ENCODE peak calls at places on chromosomes 4 and X, in five cellular contexts. V is CD8-positive, alpha-beta memory T cell; Q is cardiac muscle cell; S is aorta; Y is right cardiac atrium. K is an unnamed sample.

GRCh38 chr4:57911203-57911602 is 801.0 kb upstream of the IGFBP7 start:
- DNase-seq in Y (no peak), Q (no peak), V (no peak), S (no peak), K (no peak)

GRCh38 chr4:13980317-13980716 is 352.8 kb upstream of the BOD1L1 start:
- DNase-seq in V (no peak), Q (no peak), Y (no peak), S (no peak), K (no peak)

GRCh38 chr4:64584125-64584524 is 174.9 kb upstream of the TECRL start:
- DNase-seq in V (no peak), Q (peak), S (no peak), Y (no peak), K (no peak)

GRCh38 chrX:85992811-85993229 is 54.5 kb downstream of the CHM start:
- DNase-seq in V (no peak), S (no peak), Y (no peak), Q (no peak), K (no peak)

GRCh38 chrX:69024931-69025330 is 140.3 kb downstream of the PJA1 start:
- DNase-seq in V (no peak), S (peak), Q (peak), Y (peak), K (peak)

GRCh38 chr4:42359686-42360085 is 37.6 kb upstream of the SHISA3 start:
- DNase-seq in V (no peak), Q (no peak), Y (no peak), S (no peak), K (no peak)

GRCh38 chr4:127574643-127575042 is 58.1 kb upstream of the INTU start:
- DNase-seq in Q (no peak), V (no peak), S (no peak), Y (no peak), K (no peak)

GRCh38 chr4:151833174-151833573 is 72.4 kb upstream of the GATB start:
- DNase-seq in Y (no peak), S (no peak), V (no peak), Q (no peak), K (no peak)

GRCh38 chr4:4980818-4981217 is 38.4 kb downstream of the CYTL1 start:
- DNase-seq in Q (no peak), V (no peak), Y (no peak), S (no peak), K (no peak)

GRCh38 chr4:62899607-62900364 is 1509.5 kb downstream of the TECRL start:
- DNase-seq in Y (no peak), Q (no peak), S (no peak), V (no peak), K (no peak)

GRCh38 chr4:76783836-76784235 is 114.1 kb downstream of the SOWAHB start:
- DNase-seq in V (no peak), Y (no peak), S (no peak), Q (no peak), K (no peak)

GRCh38 chrX:21959362-21960051 is 19.0 kb downstream of the SMS start:
- DNase-seq in V (no peak), Q (no peak), Y (no peak), S (no peak), K (no peak)

GRCh38 chrX:123975180-123975579 is 13.7 kb downstream of the STAG2 start:
- DNase-seq in V (no peak), Y (no peak), Q (no peak), S (no peak), K (no peak)

GRCh38 chrX:3962511-3963350 is 249.3 kb upstream of the PRKX start:
- DNase-seq in Y (no peak), V (no peak), Q (peak), S (no peak), K (no peak)

GRCh38 chr4:1723131-1723801 is 1.9 kb downstream of the TACC3 start:
- DNase-seq in Q (no peak), V (peak), S (no peak), Y (no peak), K (no peak)

GRCh38 chrX:152072236-152072635 is 66.1 kb downstream of the MAGEA10 start:
- DNase-seq in Q (no peak), Y (no peak), S (no peak), V (no peak), K (no peak)

GRCh38 chrX:2351321-2351720 is 149.5 kb downstream of the DHRSX start:
- DNase-seq in Y (no peak), Q (no peak), S (no peak), V (no peak), K (peak)

GRCh38 chr4:110533940-110534339 is 58.0 kb downstream of the ENPEP start:
- DNase-seq in Y (no peak), V (no peak), S (no peak), Q (no peak), K (peak)

GRCh38 chrX:134737721-134738369 is 79.6 kb upstream of the PLAC1 start:
- DNase-seq in Q (no peak), Y (no peak), S (no peak), V (no peak), K (no peak)

GRCh38 chr4:108114503-108114902 is 54.2 kb downstream of the LEF1 start:
- DNase-seq in Y (no peak), S (no peak), Q (peak), V (no peak), K (no peak)

GRCh38 chr4:7933631-7934510 is 5.8 kb downstream of the AFAP1 start:
- DNase-seq in V (no peak), Q (no peak), S (no peak), Y (no peak), K (no peak)

GRCh38 chrX:119755981-119756533 is 2.3 kb upstream of the SOWAHD start:
- DNase-seq in Q (no peak), S (no peak), V (peak), Y (no peak), K (no peak)

GRCh38 chr4:121155893-121156292 is 8.2 kb downstream of the TNIP3 start:
- DNase-seq in S (no peak), Q (no peak), Y (no peak), V (no peak), K (no peak)

GRCh38 chrX:106912864-106913263 is 7.3 kb upstream of the CLDN2 start:
- DNase-seq in Q (no peak), S (no peak), V (no peak), Y (no peak), K (no peak)

GRCh38 chrX:78886550-78886949 is 58.6 kb upstream of the P2RY10 start:
- DNase-seq in S (no peak), Y (no peak), Q (peak), V (no peak), K (no peak)

GRCh38 chrX:116239944-116240391 is 69.4 kb downstream of the AGTR2 start:
- DNase-seq in V (no peak), S (no peak), Q (no peak), Y (no peak), K (no peak)

GRCh38 chr4:70902577-70903281 is 560 bp downstream of the MOB1B start:
- DNase-seq in S (no peak), Q (no peak), Y (no peak), V (no peak), K (no peak)

GRCh38 chrX:72258174-72258573 is 18.9 kb downstream of the RPS4X start:
- DNase-seq in Y (no peak), Q (no peak), S (no peak), V (no peak), K (no peak)

GRCh38 chrX:14673764-14674163 is 144.4 kb downstream of the GLRA2 start:
- DNase-seq in S (no peak), Q (no peak), Y (no peak), V (no peak), K (no peak)
- H3K4me3 ChIP-seq in S (no peak), Q (no peak), Y (no peak), V (no peak), K (no peak)

GRCh38 chr4:81314897-81315470 is 100.0 kb upstream of the PRKG2 start:
- DNase-seq in Q (no peak), S (no peak), Y (no peak), V (no peak), K (no peak)
- H3K27ac ChIP-seq in Q (peak), S (no peak), Y (peak), V (no peak), K (no peak)

DNA sequence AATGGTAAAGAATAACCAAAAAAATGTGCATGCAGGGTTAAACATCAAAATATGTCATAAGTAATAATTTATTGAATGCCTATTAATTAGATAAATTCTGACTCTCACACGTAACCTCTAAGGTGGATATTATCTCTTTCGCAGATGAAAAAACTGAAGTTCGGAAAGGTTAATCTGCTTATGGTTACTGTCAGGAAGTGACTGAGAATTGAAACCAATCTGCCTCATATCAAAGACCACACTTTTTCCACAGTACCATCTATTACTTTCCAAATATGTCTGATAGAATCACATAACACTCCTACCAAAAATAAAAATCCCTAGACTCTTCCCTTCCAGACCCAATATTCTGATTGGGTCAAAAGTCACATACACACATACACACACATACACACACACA is 6.2 kb downstream of the CHIC2 start:
- DNase-seq in Y (no peak), V (no peak), Q (no peak), S (no peak), K (no peak)
- H3K4me3 ChIP-seq in Y (no peak), V (peak), Q (no peak), S (no peak), K (no peak)

DNA sequence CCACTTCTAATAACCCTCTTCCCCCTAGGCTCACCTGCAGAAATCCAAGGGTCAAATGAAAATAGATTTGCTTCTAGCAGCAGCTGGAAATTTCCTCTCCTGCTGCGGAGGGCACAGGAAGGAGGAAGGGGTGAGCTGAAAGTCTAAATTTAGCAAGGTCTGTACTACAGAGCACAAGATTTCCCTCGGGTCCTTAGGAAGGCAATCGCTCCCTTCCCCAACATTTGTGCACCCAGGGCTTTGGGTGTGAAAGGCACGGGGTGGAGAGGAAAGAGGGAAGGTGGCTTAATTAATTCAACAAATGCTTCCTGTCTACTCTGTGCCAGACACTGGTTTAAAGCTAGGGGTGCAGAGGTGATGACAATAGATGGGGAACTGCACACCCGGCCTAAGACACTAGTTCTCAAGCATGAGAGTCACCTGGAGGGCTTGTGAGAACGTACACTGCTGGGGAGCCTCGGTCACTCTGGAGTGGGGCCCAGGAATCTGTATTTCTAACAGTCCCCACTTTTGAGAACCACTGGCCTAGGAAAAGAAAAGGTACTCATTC is 204.4 kb downstream of the NSUN7 start:
- DNase-seq in Y (no peak), V (no peak), Q (peak), S (no peak), K (no peak)
- H3K27ac ChIP-seq in Y (peak), V (no peak), Q (peak), S (peak), K (peak)

DNA sequence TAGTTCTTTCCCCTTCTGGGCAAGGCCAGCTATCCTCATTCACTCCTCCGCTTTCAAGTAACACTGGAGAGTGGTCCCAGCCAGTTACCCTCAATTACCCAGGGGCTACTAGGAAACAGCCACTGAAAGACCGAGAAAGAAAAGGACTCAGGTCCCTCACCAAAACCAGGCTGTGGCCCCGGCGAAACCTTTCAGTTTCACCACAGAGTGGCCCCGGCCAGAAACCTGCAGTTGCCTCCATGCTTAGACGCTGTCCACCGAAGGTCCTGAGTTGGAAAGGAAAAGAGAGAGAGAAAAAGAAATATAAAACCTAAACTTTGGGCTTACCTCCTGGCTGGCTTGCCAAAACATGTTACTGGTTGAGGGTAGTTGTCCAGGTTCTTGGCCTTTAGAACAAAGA is 5.0 kb upstream of the AREG start:
- DNase-seq in V (no peak), Y (no peak), S (no peak), Q (no peak), K (no peak)
- H3K4me3 ChIP-seq in V (no peak), Y (no peak), S (no peak), Q (no peak), K (no peak)

K was measured in gastrocnemius medialis.